ENCODE peak calls at places on chromosome 16, in ten cellular contexts. G is gastrocnemius medialis, S is cardiac muscle cell, I is IMR-90, H is tibial nerve, Y is Caco-2, P is mucosa of descending colon, V is body of pancreas, Q is heart right ventricle, J is kidney epithelial cell. L is an unnamed sample.

GRCh38 chr16:12837756-12838155 is 34.1 kb upstream of the CPPED1 start:
- DNase-seq in S (no peak), P (no peak), Q (no peak), J (no peak), V (no peak), H (no peak), G (no peak), I (no peak), Y (no peak), L (no peak)

GRCh38 chr16:12815361-12815760 is 11.7 kb upstream of the CPPED1 start:
- DNase-seq in I (no peak), S (no peak), P (no peak), H (no peak), G (no peak), Y (no peak), V (no peak), J (no peak), Q (no peak), L (no peak)

GRCh38 chr16:86983621-86984020 is 333.6 kb downstream of the C16orf95 start:
- DNase-seq in S (no peak), Q (no peak), V (no peak), Y (no peak), J (no peak), P (no peak), G (no peak), I (no peak), H (no peak), L (no peak)

GRCh38 chr16:57798267-57798810 is 4.0 kb downstream of the KIFC3 start:
- DNase-seq in Q (no peak), G (no peak), J (no peak), V (no peak), Y (no peak), P (no peak), S (no peak), H (no peak), I (no peak), L (no peak)

GRCh38 chr16:1809281-1809801 is 15.8 kb upstream of the IGFALS start:
- DNase-seq in Y (no peak), P (peak; percentile 54), V (no peak), H (no peak), S (no peak), J (no peak), Q (no peak), G (no peak), I (no peak), L (no peak)

GRCh38 chr16:67884684-67885083 is at the start of gene NRN1L:
- DNase-seq in P (peak; percentile 73), Q (peak; percentile 92), S (peak; percentile 90), V (peak; percentile 55), G (peak; percentile 72), J (peak; percentile 25), I (peak; percentile 89), Y (peak; percentile 47), H (peak; percentile 86), L (peak; percentile 90)

GRCh38 chr16:48596326-48596725 is 13.7 kb downstream of the N4BP1 start:
- DNase-seq in V (no peak), P (no peak), H (no peak), J (no peak), Y (no peak), G (no peak), I (no peak), S (no peak), Q (no peak), L (no peak)

GRCh38 chr16:50354629-50355456 is 13.9 kb downstream of the BRD7 start:
- DNase-seq in G (no peak), P (no peak), S (peak; percentile 33), V (no peak), H (no peak), J (no peak), Q (no peak), Y (no peak), I (no peak), L (no peak)

GRCh38 chr16:89847056-89847929 is 19.0 kb downstream of the SPIRE2 start:
- DNase-seq in G (no peak), V (no peak), I (no peak), Q (no peak), S (no peak), J (no peak), Y (no peak), H (no peak), P (peak; percentile 78), L (no peak)

GRCh38 chr16:87834668-87835473 is 34.4 kb downstream of the SLC7A5 start:
- DNase-seq in P (no peak), H (no peak), Y (no peak), J (no peak), Q (peak; percentile 52), G (no peak), I (peak; percentile 65), V (no peak), S (peak; percentile 87), L (no peak)

GRCh38 chr16:88702364-88703210 is 3.6 kb downstream of the RNF166 start:
- DNase-seq in G (no peak), Q (no peak), S (no peak), Y (no peak), H (no peak), P (no peak), V (no peak), I (no peak), J (no peak), L (no peak)

GRCh38 chr16:8832383-8833100 is 34.9 kb downstream of the PMM2 start:
- DNase-seq in H (no peak), G (no peak), I (no peak), V (no peak), Q (no peak), S (no peak), J (no peak), Y (no peak), P (no peak), L (no peak)

GRCh38 chr16:74216319-74216718 is 80.3 kb upstream of the PSMD7 start:
- DNase-seq in J (no peak), P (no peak), Q (no peak), I (peak; percentile 41), S (no peak), Y (no peak), H (no peak), G (no peak), V (no peak), L (no peak)

GRCh38 chr16:69040144-69040909 is 65.1 kb upstream of the HAS3 start:
- DNase-seq in H (no peak), Y (peak; percentile 28), G (no peak), J (no peak), S (no peak), P (no peak), Q (no peak), I (peak; percentile 58), V (no peak), L (no peak)

GRCh38 chr16:57647136-57647875 is 18.9 kb downstream of the ADGRG1 start:
- DNase-seq in H (no peak), J (no peak), S (no peak), Q (no peak), P (no peak), G (no peak), V (no peak), Y (no peak), I (no peak), L (no peak)

GRCh38 chr16:88966986-88967799 is 9.8 kb downstream of the CBFA2T3 start:
- DNase-seq in I (no peak), J (no peak), S (no peak), P (no peak), V (no peak), Y (no peak), G (no peak), Q (peak; percentile 8), H (no peak), L (no peak)

DNA sequence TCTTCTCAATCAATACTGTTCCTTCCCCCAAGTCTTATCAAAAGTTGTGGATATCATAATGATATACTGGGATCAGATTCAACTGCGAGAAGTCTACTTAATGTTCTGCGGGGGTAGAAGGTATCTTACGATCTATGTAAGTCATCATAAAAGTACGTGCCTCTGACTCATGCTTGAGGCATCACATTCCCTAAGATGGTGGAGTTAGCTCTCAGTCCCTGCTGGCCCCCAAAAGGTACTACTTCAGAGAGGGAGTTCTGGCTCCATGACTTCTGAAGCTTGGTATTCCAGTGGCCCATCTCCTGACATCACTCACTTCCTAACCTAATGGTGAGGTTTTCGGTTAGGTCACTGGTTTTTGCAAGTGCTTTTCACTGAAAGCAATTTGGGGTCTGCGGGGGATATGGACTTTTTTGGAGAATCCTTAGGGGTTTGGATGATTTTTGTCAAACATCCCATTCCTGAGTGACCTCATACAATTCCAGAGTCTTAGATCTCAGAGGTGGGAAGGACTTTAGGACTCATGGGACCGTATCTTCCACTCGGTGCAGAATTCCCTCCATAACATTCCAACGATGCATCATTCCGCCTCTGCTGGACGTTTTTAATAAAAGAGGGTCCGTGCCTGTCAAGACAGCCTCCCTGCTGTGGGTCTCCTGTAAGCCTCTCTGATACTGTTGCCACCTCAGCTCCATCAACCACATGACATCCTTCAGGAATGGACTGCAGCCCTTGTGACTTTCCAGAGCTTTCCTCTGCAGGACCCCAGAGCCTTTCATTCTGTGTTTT is 74.3 kb downstream of the DYNLRB2 start:
- DNase-seq in S (no peak), Y (no peak), Q (no peak), J (peak; percentile 54), I (peak; percentile 86), V (no peak), H (no peak), G (no peak), P (no peak), L (no peak)
- TF ChIP-seq CTCF in S (peak; percentile 12), Y (no peak), Q (no peak), J (peak; percentile 7), I (peak; percentile 16), V (no peak), H (no peak), G (no peak), P (no peak), L (no peak)

GRCh38 chr16:23486480-23486879 is 23.8 kb downstream of the GGA2 start:
- DNase-seq in Y (no peak), G (no peak), S (no peak), J (no peak), V (no peak), H (no peak), P (no peak), I (no peak), Q (no peak), L (no peak)
- H3K36me3 ChIP-seq in Y (peaks cover 4% of the 10 kb centered on the region), G (peaks cover 99% of the 10 kb centered on the region), S (peaks cover 80% of the 10 kb centered on the region), J (peaks cover 6% of the 10 kb centered on the region), V (peaks cover 55% of the 10 kb centered on the region), H (peaks cover 4% of the 10 kb centered on the region), P (no peaks in the 10 kb centered on the region), I (peaks cover 60% of the 10 kb centered on the region), Q (peaks cover 100% of the 10 kb centered on the region), L (peaks cover 94% of the 10 kb centered on the region)

GRCh38 chr16:70756071-70756470 is 44.9 kb downstream of the VAC14 start:
- DNase-seq in Y (no peak), J (no peak), I (no peak), G (no peak), P (no peak), S (no peak), H (no peak), Q (no peak), V (no peak), L (no peak)
- TF ChIP-seq CTCF in Y (no peak), J (no peak), I (no peak), G (no peak), P (no peak), S (no peak), H (no peak), Q (no peak), V (no peak), L (no peak)

DNA sequence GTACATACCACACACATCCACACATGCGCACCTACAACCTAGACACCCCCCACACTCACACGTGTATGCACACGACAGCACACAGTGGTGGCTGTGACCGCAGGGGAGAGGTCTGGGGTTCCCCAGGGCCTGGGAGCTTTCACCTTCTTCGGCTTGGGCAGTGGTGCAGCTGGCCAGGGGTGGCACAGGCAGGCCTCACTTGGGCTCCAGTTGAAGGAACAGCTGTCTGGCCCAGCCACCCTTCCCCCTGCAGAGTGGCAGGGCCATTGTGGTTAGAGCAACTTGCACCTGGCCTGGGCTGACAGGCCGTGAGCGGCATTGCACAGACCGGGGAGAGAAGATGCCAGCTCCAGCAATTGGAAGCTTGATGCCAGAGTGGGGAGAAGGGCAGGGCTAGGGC is 114.5 kb upstream of the GSE1 start:
- DNase-seq in H (no peak), V (no peak), Q (no peak), S (no peak), G (peak; percentile 49), I (no peak), P (peak; percentile 30), J (no peak), Y (no peak), L (no peak)
- H3K36me3 ChIP-seq in H (no peaks in the 10 kb centered on the region), V (no peaks in the 10 kb centered on the region), Q (no peaks in the 10 kb centered on the region), S (no peaks in the 10 kb centered on the region), G (no peaks in the 10 kb centered on the region), I (no peaks in the 10 kb centered on the region), P (no peaks in the 10 kb centered on the region), J (no peaks in the 10 kb centered on the region), Y (no peaks in the 10 kb centered on the region), L (no peaks in the 10 kb centered on the region)

L was measured in left ventricle myocardium inferior.